ENCODE peak calls at places on chromosomes 3 and 15, in five cellular contexts. T is astrocyte, C is HepG2, Q is heart right ventricle, V is heart left ventricle. I is an unnamed sample.

GRCh38 chr3:15171096-15171495 is 35.0 kb upstream of the CAPN7 start:
- DNase-seq in T (no peak), C (peak), Q (no peak), V (no peak), I (no peak)

GRCh38 chr3:63724987-63725386 is 72.5 kb downstream of the SNTN start:
- DNase-seq in T (peak), C (no peak), Q (no peak), V (no peak), I (no peak)

GRCh38 chr3:143209715-143210059 is 90.1 kb downstream of the CHST2 start:
- DNase-seq in T (no peak), C (no peak), Q (no peak), V (no peak), I (no peak)

GRCh38 chr15:98941595-98942255 is 65.9 kb downstream of the PGPEP1L start:
- DNase-seq in T (no peak), C (no peak), Q (no peak), V (no peak), I (no peak)

GRCh38 chr15:85423256-85423655 is 42.9 kb downstream of the AKAP13 start:
- DNase-seq in T (no peak), C (no peak), Q (no peak), V (no peak), I (no peak)

GRCh38 chr3:156665296-156665695 is 9.1 kb upstream of the TIPARP start:
- DNase-seq in T (peak), C (no peak), Q (no peak), V (no peak), I (no peak)

GRCh38 chr3:157786618-157787017 is 283.4 kb upstream of the VEPH1 start:
- DNase-seq in T (peak), C (no peak), Q (no peak), V (no peak), I (no peak)

GRCh38 chr15:85897207-85897817 is 102.6 kb upstream of the KLHL25 start:
- DNase-seq in T (no peak), C (no peak), Q (no peak), V (no peak), I (no peak)

GRCh38 chr15:75942464-75942863 is 38.8 kb downstream of the FBXO22 start:
- DNase-seq in T (no peak), C (no peak), Q (no peak), V (no peak), I (no peak)

GRCh38 chr15:65759441-65759840 is 32.7 kb downstream of the DENND4A start:
- DNase-seq in T (no peak), C (no peak), Q (no peak), V (no peak), I (no peak)

GRCh38 chr3:15520185-15520584 is 1.3 kb downstream of the COLQ start:
- DNase-seq in T (no peak), C (no peak), Q (no peak), V (peak), I (no peak)

GRCh38 chr3:58581328-58582091 is 4.3 kb upstream of the FAM107A start:
- DNase-seq in T (no peak), C (no peak), Q (no peak), V (no peak), I (no peak)

GRCh38 chr3:87706176-87706575 is 352.6 kb downstream of the CGGBP1 start:
- DNase-seq in T (no peak), C (no peak), Q (no peak), V (no peak), I (no peak)

GRCh38 chr15:82572311-82572710 is 32.1 kb upstream of the RPS17 start:
- DNase-seq in T (no peak), C (no peak), Q (no peak), V (no peak), I (no peak)

GRCh38 chr15:45583731-45584639 is 3.2 kb upstream of the BLOC1S6 start:
- DNase-seq in T (no peak), C (no peak), Q (no peak), V (no peak), I (peak)

GRCh38 chr3:18097473-18097872 is 327.7 kb downstream of the SATB1 start:
- DNase-seq in T (no peak), C (no peak), Q (no peak), V (no peak), I (no peak)

GRCh38 chr15:48962662-48963523 is 826 bp downstream of the SHC4 start:
- DNase-seq in T (no peak), C (no peak), Q (peak), V (peak), I (peak)

GRCh38 chr3:50442940-50443579 is 60.4 kb downstream of the CACNA2D2 start:
- DNase-seq in T (no peak), C (no peak), Q (no peak), V (no peak), I (no peak)
- H3K4me3 ChIP-seq in T (no peak), C (no peak), Q (no peak), V (no peak), I (no peak)

DNA sequence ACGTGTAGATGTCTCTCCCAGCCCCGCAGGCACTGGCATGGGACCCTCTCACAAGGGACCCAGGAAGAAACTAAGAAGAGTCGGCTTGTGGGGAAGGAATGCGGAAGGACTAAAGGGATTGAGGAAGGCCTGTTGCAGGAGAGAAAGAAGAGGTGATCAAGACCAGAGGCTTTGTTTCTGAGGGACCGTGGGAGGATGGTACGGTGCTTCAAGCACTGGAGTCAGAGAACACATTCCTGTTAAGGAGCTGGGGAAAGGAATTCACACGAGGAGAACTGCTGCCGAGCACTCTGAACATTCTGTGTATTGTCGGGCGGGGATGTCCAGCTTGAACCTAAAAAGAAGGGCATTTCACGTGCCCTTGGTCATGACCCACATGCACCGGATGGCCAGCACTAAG is 91.4 kb downstream of the TAMM41 start:
- DNase-seq in T (no peak), C (no peak), Q (no peak), V (no peak), I (no peak)
- H3K27ac ChIP-seq in T (no peak), C (no peak), Q (no peak), V (no peak), I (no peak)

GRCh38 chr3:46575577-46576222 is 9.6 kb upstream of the LRRC2 start:
- DNase-seq in T (no peak), C (no peak), Q (no peak), V (no peak), I (no peak)
- H3K4me3 ChIP-seq in T (no peak), C (no peak), Q (no peak), V (no peak), I (no peak)

GRCh38 chr3:155158361-155159037 is 78.4 kb downstream of the MME start:
- DNase-seq in T (no peak), C (no peak), Q (no peak), V (no peak), I (no peak)

GRCh38 chr3:155149494-155149893 is 69.4 kb downstream of the MME start:
- DNase-seq in T (no peak), C (no peak), Q (no peak), V (no peak), I (no peak)

GRCh38 chr3:155147588-155147987 is 67.5 kb downstream of the MME start:
- DNase-seq in T (no peak), C (no peak), Q (no peak), V (no peak), I (no peak)

GRCh38 chr3:155154255-155154654 is 74.1 kb downstream of the MME start:
- DNase-seq in T (peak), C (no peak), Q (no peak), V (no peak), I (no peak)

DNA sequence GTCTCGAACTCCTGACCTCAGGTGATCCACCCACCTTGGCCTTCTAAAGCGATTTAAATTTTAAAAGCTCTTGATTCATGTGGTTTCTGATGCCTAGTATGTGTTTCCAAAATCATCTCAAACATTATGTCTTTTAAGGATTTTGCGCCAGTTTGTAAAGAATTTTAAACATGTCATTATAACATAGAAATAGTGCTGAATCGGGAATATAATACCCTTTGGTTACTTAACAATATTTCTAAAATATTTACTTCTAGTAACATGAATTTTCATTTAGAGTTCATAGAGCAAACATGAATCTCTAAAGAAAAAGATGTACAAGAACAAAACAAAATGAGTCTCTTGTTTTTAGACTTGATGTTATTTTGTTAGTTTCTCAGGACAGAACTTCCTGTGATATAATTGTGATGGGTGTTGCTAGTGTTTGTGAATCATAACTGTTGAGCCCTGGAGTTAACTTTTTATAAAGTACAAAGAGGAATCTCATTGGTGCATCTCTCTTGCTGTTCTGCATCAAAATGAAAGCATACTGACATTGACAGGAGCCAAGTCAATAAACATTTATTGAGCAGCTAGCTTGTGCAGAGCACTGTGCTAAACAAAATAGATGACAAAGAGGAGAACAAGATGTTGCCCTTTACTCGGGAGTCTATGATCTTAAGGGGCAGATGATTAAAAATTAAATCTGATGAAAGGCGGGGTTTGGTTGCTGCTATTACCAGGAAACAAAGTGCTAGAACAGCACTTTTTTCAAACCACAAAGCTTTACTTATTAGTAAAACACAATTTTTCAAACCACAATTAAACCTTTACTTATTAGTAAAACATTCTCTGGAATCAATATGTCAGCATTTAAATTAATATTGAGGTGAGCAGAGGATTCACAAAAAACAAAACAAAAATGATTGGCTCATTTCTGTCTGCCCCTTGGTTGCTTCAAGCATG is 73.4 kb downstream of the MME start:
- DNase-seq in T (no peak), C (no peak), Q (no peak), V (no peak), I (no peak)
- H3K27ac ChIP-seq in T (no peak), C (no peak), Q (no peak), V (no peak), I (no peak)

GRCh38 chr15:66893294-66893693 is 172.1 kb upstream of the SMAD3 start:
- DNase-seq in T (no peak), C (no peak), Q (no peak), V (no peak), I (no peak)

GRCh38 chr15:66895794-66896453 is 169.5 kb upstream of the SMAD3 start:
- DNase-seq in T (no peak), C (no peak), Q (no peak), V (no peak), I (no peak)

GRCh38 chr15:66896611-66897010 is 168.8 kb upstream of the SMAD3 start:
- DNase-seq in T (no peak), C (no peak), Q (no peak), V (no peak), I (no peak)

GRCh38 chr15:66894986-66895780 is 170.2 kb upstream of the SMAD3 start:
- DNase-seq in T (no peak), C (no peak), Q (no peak), V (no peak), I (no peak)

DNA sequence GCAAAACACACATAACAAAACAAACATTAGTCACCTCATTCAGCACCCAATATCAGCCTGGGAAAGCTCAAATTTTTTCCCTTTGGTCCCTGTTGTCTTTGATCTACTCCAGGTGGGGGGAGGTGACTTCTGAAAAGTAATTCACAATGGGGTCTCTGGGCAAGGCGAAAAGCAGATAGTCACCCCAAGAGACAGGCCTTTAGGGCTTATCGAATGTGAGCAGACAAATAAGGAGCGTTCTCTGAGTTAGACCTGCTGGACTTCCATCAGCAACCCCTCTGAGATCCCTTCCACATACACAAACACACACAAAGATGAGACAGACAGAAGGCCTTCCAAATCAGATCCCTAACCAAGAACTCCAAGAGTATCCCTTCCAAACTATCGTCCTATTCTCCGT is 171.0 kb upstream of the SMAD3 start:
- DNase-seq in T (no peak), C (peak), Q (no peak), V (no peak), I (no peak)
- H3K4me3 ChIP-seq in T (no peak), C (no peak), Q (no peak), V (no peak), I (no peak)

DNA sequence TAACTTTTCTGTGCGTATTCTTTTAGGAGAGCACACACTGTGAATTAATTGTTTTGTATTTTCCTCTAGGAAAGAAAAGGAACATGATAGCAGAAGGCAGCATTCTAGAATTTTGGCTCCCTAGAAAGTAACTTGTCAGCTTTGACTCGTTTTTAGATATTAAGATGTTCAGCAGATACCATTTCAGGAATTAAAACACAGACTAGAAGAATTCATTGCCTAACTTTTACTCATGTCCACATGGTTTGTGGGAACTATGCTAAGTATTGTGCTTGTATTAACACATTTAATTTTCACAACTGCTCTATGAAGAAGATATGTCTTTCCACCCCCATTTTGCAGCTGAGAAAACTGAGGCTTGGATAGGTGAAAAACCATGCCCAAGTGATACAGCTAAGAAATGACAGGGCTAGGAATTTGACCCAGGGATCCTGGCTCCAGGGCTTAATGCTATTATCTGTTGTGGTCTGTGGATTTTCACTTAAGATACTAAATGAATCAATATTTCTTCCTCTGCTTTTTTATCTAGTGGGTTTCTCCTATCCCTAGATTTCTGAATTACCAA is 128.8 kb downstream of the MITF start:
- DNase-seq in T (no peak), C (no peak), Q (no peak), V (no peak), I (no peak)
- H3K27ac ChIP-seq in T (no peak), C (no peak), Q (no peak), V (no peak), I (no peak)

GRCh38 chr3:37245003-37245402 is 70.6 kb upstream of the LRRFIP2 start:
- DNase-seq in T (no peak), C (no peak), Q (no peak), V (no peak), I (no peak)
- H3K4me3 ChIP-seq in T (peak), C (peak), Q (peak), V (no peak), I (no peak)

DNA sequence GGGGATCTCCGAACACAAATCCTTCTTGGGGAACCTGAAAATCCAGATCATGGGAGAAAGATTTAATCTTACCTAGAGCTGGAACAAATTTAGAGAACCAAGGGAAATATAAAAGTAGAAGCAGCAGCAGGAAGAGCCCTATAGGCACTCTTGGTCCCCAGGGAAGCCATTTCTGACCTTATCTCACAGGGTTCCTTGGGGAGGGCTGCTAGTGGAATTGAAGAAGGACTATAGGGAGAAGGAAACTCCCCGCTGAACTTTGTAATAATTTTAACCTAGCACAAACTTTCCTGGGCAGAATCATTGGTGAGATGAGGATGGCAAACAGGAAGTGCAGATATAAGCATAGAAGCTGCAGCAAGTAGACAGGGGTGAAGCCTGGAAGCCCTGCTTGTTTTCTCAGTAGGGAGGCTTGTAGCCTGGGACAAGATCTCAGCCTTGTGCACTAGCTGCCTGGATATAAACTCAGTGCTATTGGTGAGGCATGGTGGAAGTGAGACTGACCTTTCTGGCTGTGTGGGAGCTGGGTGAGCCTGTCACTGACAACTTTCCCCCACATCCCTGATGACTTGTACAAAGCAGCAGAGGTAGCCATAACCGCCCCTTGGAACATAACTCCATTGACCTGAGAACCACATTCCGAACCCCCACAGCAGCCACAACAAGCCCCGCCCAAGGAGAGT is 343.0 kb upstream of the TGFBR2 start:
- DNase-seq in T (no peak), C (no peak), Q (no peak), V (no peak), I (no peak)
- H3K27ac ChIP-seq in T (no peak), C (peak), Q (no peak), V (no peak), I (no peak)

I was measured in aorta.